ENCODE peak calls at places on chromosome 3, in six cellular contexts. L is heart left ventricle, M is mammary epithelial cell, J is SJSA1, K is IMR-90, F is BJ. P is an unnamed sample.

GRCh38 chr3:52089691-52090090 is 33.3 kb upstream of the DUSP7 start:
- DNase-seq in L (no peak), M (no peak), J (no peak), K (no peak), F (no peak), P (no peak)

GRCh38 chr3:170718848-170719247 is 133.0 kb upstream of the SLC7A14 start:
- DNase-seq in L (no peak), M (no peak), J (no peak), K (no peak), F (no peak), P (no peak)

GRCh38 chr3:11850003-11850402 is 3.3 kb upstream of the TAMM41 start:
- DNase-seq in L (no peak), M (no peak), J (no peak), K (no peak), F (no peak), P (no peak)

GRCh38 chr3:24343084-24343783 is 151.4 kb downstream of the THRB start:
- DNase-seq in L (no peak), M (peak), J (peak), K (peak), F (no peak), P (peak)

GRCh38 chr3:160685144-160685766 is 8.3 kb downstream of the ARL14 start:
- DNase-seq in L (no peak), M (no peak), J (no peak), K (peak), F (no peak), P (no peak)

GRCh38 chr3:8482960-8483665 is 18.5 kb upstream of the LMCD1 start:
- DNase-seq in L (peak), M (peak), J (peak), K (peak), F (peak), P (peak)

GRCh38 chr3:42539871-42540714 is 37.6 kb downstream of the VIPR1 start:
- DNase-seq in L (no peak), M (peak), J (no peak), K (no peak), F (no peak), P (no peak)

GRCh38 chr3:2352134-2352762 is 253.6 kb downstream of the CNTN4 start:
- DNase-seq in L (peak), M (no peak), J (no peak), K (no peak), F (no peak), P (no peak)

GRCh38 chr3:169812844-169813677 is at the start of the genes LRRC34 and LRRIQ4:
- DNase-seq in L (peak), M (no peak), J (no peak), K (peak), F (peak), P (peak)

GRCh38 chr3:170429050-170429449 is 10.4 kb downstream of the CLDN11 start:
- DNase-seq in L (no peak), M (peak), J (peak), K (no peak), F (no peak), P (peak)

GRCh38 chr3:42009456-42009855 is 47.6 kb upstream of the ULK4 start:
- DNase-seq in L (no peak), M (no peak), J (no peak), K (no peak), F (no peak), P (no peak)

GRCh38 chr3:172146349-172146748 is 107.0 kb downstream of the FNDC3B start:
- DNase-seq in L (no peak), M (no peak), J (no peak), K (no peak), F (no peak), P (no peak)

GRCh38 chr3:152902141-152902669 is 67.3 kb downstream of the P2RY1 start:
- DNase-seq in L (no peak), M (peak), J (no peak), K (no peak), F (no peak), P (no peak)

GRCh38 chr3:41987627-41988026 is 25.7 kb upstream of the ULK4 start:
- DNase-seq in L (no peak), M (no peak), J (no peak), K (no peak), F (no peak), P (no peak)

GRCh38 chr3:112454098-112454884 is 45.0 kb downstream of the BTLA start:
- DNase-seq in L (no peak), M (no peak), J (no peak), K (no peak), F (no peak), P (no peak)

GRCh38 chr3:5349343-5349742 is 161.8 kb downstream of the EDEM1 start:
- DNase-seq in L (no peak), M (peak), J (no peak), K (no peak), F (no peak), P (no peak)

GRCh38 chr3:14331273-14331672 is 71.1 kb upstream of the SLC6A6 start:
- DNase-seq in L (no peak), M (no peak), J (no peak), K (no peak), F (no peak), P (no peak)

GRCh38 chr3:18443670-18444596 is 18.8 kb upstream of the SATB1 start:
- DNase-seq in L (peak), M (no peak), J (no peak), K (no peak), F (no peak), P (no peak)

GRCh38 chr3:139529624-139530023 is 9.9 kb downstream of the RBP1 start:
- DNase-seq in L (no peak), M (no peak), J (no peak), K (no peak), F (no peak), P (no peak)

GRCh38 chr3:98730338-98730737 is 32.8 kb upstream of the ST3GAL6 start:
- DNase-seq in L (no peak), M (peak), J (no peak), K (no peak), F (no peak), P (peak)

GRCh38 chr3:98732239-98733054 is 30.7 kb upstream of the ST3GAL6 start:
- DNase-seq in L (peak), M (peak), J (peak), K (no peak), F (no peak), P (no peak)

GRCh38 chr3:98733055-98733777 is 29.9 kb upstream of the ST3GAL6 start:
- DNase-seq in L (peak), M (peak), J (peak), K (no peak), F (no peak), P (no peak)

GRCh38 chr3:98731138-98731537 is 32.0 kb upstream of the ST3GAL6 start:
- DNase-seq in L (no peak), M (no peak), J (no peak), K (no peak), F (no peak), P (no peak)

DNA sequence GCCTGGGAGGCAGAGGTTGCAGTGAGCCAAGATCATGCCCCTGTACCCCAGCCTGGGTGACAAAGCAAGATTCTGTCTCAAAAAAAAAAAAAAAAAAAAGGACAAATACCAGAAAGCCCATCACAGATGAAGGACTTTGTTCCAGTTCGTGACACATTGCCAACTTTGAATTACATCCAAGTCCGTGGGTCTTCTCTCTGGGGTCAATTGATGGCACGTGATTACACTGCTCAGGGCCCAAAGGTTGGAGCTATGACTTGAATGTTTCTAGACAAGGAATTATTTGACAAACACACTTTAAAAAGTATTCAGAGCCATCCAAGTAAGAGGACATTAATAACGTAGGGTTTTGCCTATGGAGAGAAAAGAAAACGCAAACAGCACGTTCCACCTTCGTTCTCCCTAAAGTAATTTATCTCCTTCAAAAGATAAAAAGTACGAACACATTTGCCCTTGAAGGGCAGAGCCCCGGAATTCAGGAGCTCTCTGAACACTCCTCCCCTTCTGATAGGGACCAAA is 31.4 kb upstream of the ST3GAL6 start:
- DNase-seq in L (no peak), M (no peak), J (peak), K (no peak), F (no peak), P (no peak)
- H3K4me3 ChIP-seq in L (peak), M (peak), J (peak), K (peak), F (peak), P (peak)

GRCh38 chr3:59818033-59818936 is 768.5 kb upstream of the CFAP20DC start:
- DNase-seq in L (peak), M (peak), J (peak), K (peak), F (peak), P (peak)
- H3K4me3 ChIP-seq in L (no peak), M (peak), J (peak), K (no peak), F (no peak), P (no peak)

GRCh38 chr3:119677641-119677934 is 382 bp upstream of the COX17 start:
- DNase-seq in L (no peak), M (no peak), J (no peak), K (no peak), F (no peak), P (no peak)
- H3K4me3 ChIP-seq in L (peak), M (peak), J (peak), K (peak), F (peak), P (peak)

GRCh38 chr3:65568497-65568896 is 470.2 kb downstream of the MAGI1 start:
- DNase-seq in L (no peak), M (no peak), J (no peak), K (no peak), F (no peak), P (no peak)

GRCh38 chr3:65572175-65572777 is 466.4 kb downstream of the MAGI1 start:
- DNase-seq in L (no peak), M (no peak), J (no peak), K (no peak), F (no peak), P (no peak)

GRCh38 chr3:65569845-65570405 is 468.8 kb downstream of the MAGI1 start:
- DNase-seq in L (no peak), M (no peak), J (no peak), K (no peak), F (no peak), P (no peak)

GRCh38 chr3:65573548-65574116 is 465.1 kb downstream of the MAGI1 start:
- DNase-seq in L (no peak), M (peak), J (no peak), K (no peak), F (no peak), P (no peak)

GRCh38 chr3:65569129-65569528 is 469.6 kb downstream of the MAGI1 start:
- DNase-seq in L (no peak), M (no peak), J (no peak), K (no peak), F (no peak), P (no peak)
- H3K4me3 ChIP-seq in L (no peak), M (no peak), J (no peak), K (no peak), F (no peak), P (no peak)

DNA sequence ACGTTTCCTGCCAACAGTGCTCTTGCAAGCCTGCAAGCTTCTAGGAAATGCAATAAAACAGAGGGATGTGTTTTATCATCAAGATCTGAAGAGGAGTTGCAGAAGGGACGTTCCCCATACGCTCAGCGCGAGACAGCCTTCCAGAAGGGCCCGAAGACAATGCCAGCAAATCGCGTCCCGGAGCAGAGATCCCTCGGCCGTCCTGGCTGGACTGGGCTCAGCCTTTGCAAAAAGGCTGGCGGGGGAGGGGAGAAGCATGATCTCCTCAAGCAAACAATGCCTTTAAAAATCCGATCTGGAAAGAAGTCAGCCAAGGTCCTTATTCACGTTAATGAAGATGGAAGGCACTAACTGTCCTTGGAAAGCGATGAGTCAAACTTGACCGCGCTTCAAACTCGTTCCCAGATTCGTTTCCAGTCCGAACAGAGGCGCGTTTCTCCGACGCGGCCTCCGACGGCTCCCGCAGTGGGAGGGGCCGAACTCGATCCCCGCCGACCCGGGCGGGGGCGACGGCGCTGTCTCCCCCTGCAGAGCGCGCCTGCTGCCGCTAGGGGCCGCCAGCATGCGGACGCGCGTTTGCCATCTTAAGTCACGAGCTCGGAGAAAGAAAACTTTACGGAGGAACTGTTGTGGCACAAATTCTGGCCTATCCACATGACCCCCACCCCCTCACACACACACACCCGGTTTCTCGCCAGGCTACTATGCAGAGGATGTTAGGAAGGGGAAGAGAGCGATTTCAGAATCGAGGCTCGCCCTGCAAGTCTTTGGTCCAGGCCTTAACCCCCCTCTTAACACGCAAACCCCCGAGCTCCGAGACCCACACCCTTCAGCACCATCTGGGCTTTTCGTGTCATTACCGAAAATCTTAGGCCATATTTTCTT is 5.5 kb downstream of the BCL6 start:
- DNase-seq in L (peak), M (peak), J (peak), K (peak), F (peak), P (no peak)
- H3K4me3 ChIP-seq in L (peak), M (peak), J (peak), K (peak), F (peak), P (peak)

GRCh38 chr3:197023241-197023997 is 6.2 kb downstream of the MELTF start:
- DNase-seq in L (peak), M (no peak), J (no peak), K (no peak), F (no peak), P (peak)
- H3K4me3 ChIP-seq in L (no peak), M (no peak), J (no peak), K (no peak), F (no peak), P (no peak)